ENCODE peak calls at places on chromosome 14, in four cellular contexts. C is Caco-2, S is psoas muscle, M is endothelial cell. J is an unnamed sample.

GRCh38 chr14:57845802-57846531 is 19.9 kb downstream of the SLC35F4 start:
- DNase-seq in S (no peak), M (no peak), C (no peak), J (no peak)

GRCh38 chr14:38868415-38869290 is 234.4 kb downstream of the SEC23A start:
- DNase-seq in M (no peak), S (no peak), C (peak), J (no peak)

GRCh38 chr14:100842799-100843198 is 16.9 kb downstream of the MEG3 start:
- DNase-seq in M (no peak), C (no peak), S (peak), J (no peak)

GRCh38 chr14:49766839-49767238 is 1.1 kb upstream of the KLHDC2 start:
- DNase-seq in S (no peak), M (no peak), C (no peak), J (no peak)

GRCh38 chr14:69726761-69727511 is 40.0 kb upstream of the SRSF5 start:
- DNase-seq in M (peak), S (peak), C (peak), J (peak)

GRCh38 chr14:63388766-63389431 is 70.2 kb upstream of the GPHB5 start:
- DNase-seq in S (peak), C (peak), M (peak), J (peak)

GRCh38 chr14:57746563-57746962 is 119.3 kb downstream of the SLC35F4 start:
- DNase-seq in M (no peak), S (no peak), C (no peak), J (no peak)

GRCh38 chr14:69153848-69154208 is 909 bp upstream of the DCAF5 start:
- DNase-seq in C (peak), M (no peak), S (peak), J (no peak)

GRCh38 chr14:100615736-100616695 is 28.8 kb upstream of the BEGAIN start:
- DNase-seq in C (no peak), M (no peak), S (no peak), J (no peak)

GRCh38 chr14:77296155-77296554 is 24.5 kb downstream of the POMT2 start:
- DNase-seq in C (no peak), M (no peak), S (no peak), J (no peak)

GRCh38 chr14:100653409-100653808 is 66.2 kb upstream of the BEGAIN start:
- DNase-seq in C (no peak), M (peak), S (no peak), J (peak)

GRCh38 chr14:77043177-77043983 is 14.9 kb upstream of the IRF2BPL start:
- DNase-seq in C (no peak), M (no peak), S (peak), J (peak)

GRCh38 chr14:73775339-73776193 is 61.4 kb upstream of the PNMA1 start:
- DNase-seq in M (no peak), C (no peak), S (no peak), J (no peak)

GRCh38 chr14:88599761-88600439 is 37.1 kb downstream of the ZC3H14 start:
- DNase-seq in S (no peak), M (no peak), C (no peak), J (peak)

GRCh38 chr14:36996133-36996856 is 176.1 kb downstream of the SLC25A21 start:
- DNase-seq in C (peak), M (no peak), S (no peak), J (no peak)

GRCh38 chr14:24775919-24776318 is 141.9 kb upstream of the GZMB start:
- DNase-seq in M (no peak), S (no peak), C (no peak), J (no peak)

GRCh38 chr14:22282429-22282828 is 306.6 kb downstream of the DAD1 start:
- DNase-seq in S (no peak), C (no peak), M (no peak), J (no peak)

GRCh38 chr14:44712095-44712822 is 205.2 kb upstream of the FSCB start:
- DNase-seq in C (no peak), M (no peak), S (no peak), J (no peak)

GRCh38 chr14:37583358-37584210 is 11.5 kb downstream of the FOXA1 start:
- DNase-seq in C (peak), M (no peak), S (no peak), J (no peak)

GRCh38 chr14:44564908-44565307 is 57.8 kb upstream of the FSCB start:
- DNase-seq in C (no peak), S (no peak), M (no peak), J (no peak)

GRCh38 chr14:38791862-38792261 is 311.2 kb downstream of the SEC23A start:
- DNase-seq in C (no peak), M (no peak), S (no peak), J (no peak)

GRCh38 chr14:92724516-92725340 is 23.7 kb downstream of the LGMN start:
- DNase-seq in C (peak), M (no peak), S (no peak), J (no peak)

GRCh38 chr14:50085570-50086315 is 30.6 kb downstream of the VCPKMT start:
- DNase-seq in M (no peak), S (no peak), C (no peak), J (peak)

GRCh38 chr14:31937730-31938346 is 139.3 kb upstream of the ARHGAP5 start:
- DNase-seq in C (peak), S (peak), M (no peak), J (peak)

GRCh38 chr14:58705066-58705465 is 67.3 kb downstream of the DACT1 start:
- DNase-seq in M (no peak), C (no peak), S (peak), J (no peak)

GRCh38 chr14:71658261-71658860 is 273.9 kb upstream of the RGS6 start:
- DNase-seq in C (no peak), S (no peak), M (no peak), J (no peak)

GRCh38 chr14:86938356-86938755 is 1054.6 kb downstream of the GALC start:
- DNase-seq in S (no peak), C (no peak), M (no peak), J (no peak)

GRCh38 chr14:24605435-24606190 is 3.9 kb downstream of the GZMH start:
- DNase-seq in M (peak), S (no peak), C (peak), J (peak)

GRCh38 chr14:92897922-92898599 is 24.9 kb upstream of the CHGA start:
- DNase-seq in M (no peak), S (no peak), C (no peak), J (peak)

GRCh38 chr14:93219103-93219726 is 12.2 kb downstream of the UBR7 start:
- DNase-seq in C (peak), S (no peak), M (no peak), J (peak)

GRCh38 chr14:53621433-53621832 is 335.2 kb downstream of the BMP4 start:
- DNase-seq in M (no peak), S (no peak), C (no peak), J (no peak)

GRCh38 chr14:93683241-93683640 is 105.0 kb downstream of the PRIMA1 start:
- DNase-seq in M (no peak), S (no peak), C (peak), J (peak)

GRCh38 chr14:67555518-67556090 is 22.5 kb downstream of the PLEKHH1 start:
- DNase-seq in C (no peak), M (no peak), S (no peak), J (no peak)

GRCh38 chr14:73613419-73613963 is 1.2 kb downstream of the ACOT6 start:
- DNase-seq in S (no peak), M (no peak), C (no peak), J (no peak)

GRCh38 chr14:90274019-90274418 is 17.7 kb downstream of the PSMC1 start:
- DNase-seq in C (no peak), M (no peak), S (no peak), J (no peak)

DNA sequence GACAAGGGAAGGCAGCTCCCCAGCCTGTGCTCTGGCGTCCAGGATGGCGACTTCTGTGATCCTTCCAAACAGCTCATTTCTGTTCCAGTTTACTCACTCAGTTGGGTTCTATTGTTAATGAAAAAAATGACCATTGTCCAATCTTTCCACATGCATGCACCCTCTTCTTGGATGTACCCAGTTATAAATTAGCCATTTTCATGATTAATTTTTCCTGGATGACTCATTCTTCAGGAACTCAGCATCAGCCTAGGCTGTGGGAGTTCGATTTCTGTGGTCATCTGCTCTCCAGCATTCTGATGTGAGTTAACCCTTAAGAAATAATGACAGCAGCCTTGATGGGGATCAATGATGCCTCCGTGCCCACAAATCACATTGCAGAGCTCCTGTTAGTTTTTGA is 926.8 kb downstream of the BCL11B start:
- DNase-seq in C (no peak), M (no peak), S (no peak), J (no peak)
- TF ChIP-seq CTCF in C (no peak), M (no peak), S (no peak), J (no peak)

GRCh38 chr14:80927385-80927989 is 14.1 kb downstream of the CEP128 start:
- DNase-seq in S (no peak), C (no peak), M (no peak), J (no peak)
- TF ChIP-seq CTCF in S (no peak), C (no peak), M (peak), J (no peak)

GRCh38 chr14:20657216-20658211 is 16.0 kb upstream of the OR6S1 start:
- DNase-seq in C (peak), S (no peak), M (peak), J (peak)
- TF ChIP-seq CTCF in C (peak), S (no peak), M (no peak), J (peak)

DNA sequence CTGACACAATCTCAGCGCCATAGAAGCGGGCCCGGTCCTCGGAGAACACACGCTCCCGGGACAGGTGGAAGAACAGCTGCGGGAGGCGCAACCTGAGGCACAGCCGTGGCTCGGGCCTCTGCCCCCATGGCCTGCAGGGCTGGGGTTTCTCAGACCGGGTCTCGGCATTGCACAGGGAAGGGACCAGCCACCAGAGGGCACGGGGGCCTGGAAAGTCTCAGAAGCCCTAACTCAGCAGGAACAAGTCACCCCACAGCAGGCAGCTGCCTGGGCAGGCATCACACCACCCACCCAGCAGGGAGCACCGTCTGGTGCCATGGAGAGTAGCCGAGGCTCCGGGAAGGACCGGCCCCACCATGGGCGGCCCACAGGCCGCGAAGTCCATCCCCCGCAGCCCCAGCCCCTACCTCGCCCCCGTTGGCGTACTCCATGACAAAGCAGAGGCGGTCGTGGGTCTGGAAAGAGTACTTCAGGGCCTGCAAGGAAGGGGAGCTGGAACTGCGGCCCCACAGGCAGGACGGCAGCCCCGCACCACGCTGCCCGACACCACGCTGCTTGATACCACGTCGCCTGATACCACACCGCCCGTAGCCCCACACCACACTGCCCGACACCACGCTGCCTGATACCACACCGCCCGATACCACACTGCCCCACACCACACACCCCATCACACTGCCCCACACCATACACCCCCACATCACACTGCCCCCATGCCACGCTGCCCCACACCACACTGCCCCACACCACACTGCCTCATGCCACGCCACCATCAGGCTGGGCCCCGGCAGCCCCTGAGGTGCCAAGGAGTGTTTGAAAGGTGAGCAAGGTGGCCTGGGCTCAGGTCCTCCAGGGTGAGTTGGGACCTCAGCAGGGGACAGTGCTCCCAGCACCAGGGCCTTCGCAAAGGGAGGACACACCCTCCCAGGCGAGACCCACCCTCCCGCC is 20.8 kb downstream of the SIVA1 start:
- DNase-seq in S (no peak), C (peak), M (no peak), J (no peak)
- TF ChIP-seq CTCF in S (no peak), C (peak), M (no peak), J (no peak)

GRCh38 chr14:61573321-61573720 is 122.0 kb upstream of the HIF1A start:
- DNase-seq in C (no peak), S (no peak), M (no peak), J (no peak)
- TF ChIP-seq CTCF in C (no peak), S (no peak), M (no peak), J (no peak)

GRCh38 chr14:102777711-102778615 is 714 bp downstream of the TRAF3 start:
- DNase-seq in M (peak), S (peak), C (peak), J (peak)
- TF ChIP-seq CTCF in M (no peak), S (no peak), C (no peak), J (no peak)

GRCh38 chr14:97270308-97270707 is 473.1 kb downstream of the VRK1 start:
- DNase-seq in C (peak), S (no peak), M (no peak), J (no peak)

GRCh38 chr14:97276573-97276972 is 479.4 kb downstream of the VRK1 start:
- DNase-seq in M (no peak), S (no peak), C (no peak), J (peak)

GRCh38 chr14:97274626-97275025 is 477.4 kb downstream of the VRK1 start:
- DNase-seq in S (no peak), C (no peak), M (no peak), J (no peak)

GRCh38 chr14:97275276-97275675 is 478.1 kb downstream of the VRK1 start:
- DNase-seq in C (no peak), M (no peak), S (no peak), J (no peak)

GRCh38 chr14:97273540-97273939 is 476.4 kb downstream of the VRK1 start:
- DNase-seq in S (no peak), C (no peak), M (no peak), J (no peak)
- TF ChIP-seq CTCF in S (no peak), C (no peak), M (no peak), J (no peak)